ENCODE peak calls at places on chromosomes 16 and 17, in four cellular contexts. One of them, this sample, is unnamed.

GRCh38 chr17:78933025-78933958 is 8.1 kb upstream of the TIMP2 start:
- DNase-seq in fibroblast of pulmonary artery: peak; percentile 97
- DNase-seq in lung: peak; percentile 43
- DNase-seq in tibial artery: peak; percentile 92
- DNase-seq in this sample: peak; percentile 99

GRCh38 chr17:6894206-6894528 is 62.6 kb upstream of the TEKT1 start:
- DNase-seq in fibroblast of pulmonary artery: peak; percentile 40
- DNase-seq in tibial artery: no peak
- DNase-seq in lung: no peak
- DNase-seq in this sample: peak; percentile 30

GRCh38 chr16:85331685-85332084 is 219.4 kb upstream of the CIBAR2 start:
- DNase-seq in tibial artery: no peak
- DNase-seq in fibroblast of pulmonary artery: no peak
- DNase-seq in lung: no peak
- DNase-seq in this sample: no peak

GRCh38 chr17:64115871-64116534 is 13.9 kb downstream of the ERN1 start:
- DNase-seq in tibial artery: no peak
- DNase-seq in lung: no peak
- DNase-seq in fibroblast of pulmonary artery: peak; percentile 93
- DNase-seq in this sample: peak; percentile 92

GRCh38 chr17:77070888-77071279 is 69.9 kb upstream of the SEC14L1 start:
- DNase-seq in fibroblast of pulmonary artery: no peak
- DNase-seq in tibial artery: no peak
- DNase-seq in lung: no peak
- DNase-seq in this sample: no peak

GRCh38 chr16:7835032-7835431 is 502.4 kb downstream of the RBFOX1 start:
- DNase-seq in lung: no peak
- DNase-seq in fibroblast of pulmonary artery: no peak
- DNase-seq in tibial artery: no peak
- DNase-seq in this sample: no peak

GRCh38 chr17:72119963-72120877 is 600 bp upstream of the SOX9 start:
- DNase-seq in tibial artery: peak; percentile 70
- DNase-seq in lung: peak; percentile 48
- DNase-seq in fibroblast of pulmonary artery: peak; percentile 77
- DNase-seq in this sample: peak; percentile 76

GRCh38 chr16:88876942-88877526 is 10.6 kb upstream of the PABPN1L start:
- DNase-seq in lung: no peak
- DNase-seq in tibial artery: no peak
- DNase-seq in fibroblast of pulmonary artery: no peak
- DNase-seq in this sample: no peak

GRCh38 chr17:38339891-38340290 is 3.9 kb downstream of the GPR179 start:
- DNase-seq in fibroblast of pulmonary artery: peak; percentile 10
- DNase-seq in tibial artery: no peak
- DNase-seq in lung: no peak
- DNase-seq in this sample: no peak

GRCh38 chr16:63998-64913 is 8.2 kb downstream of the RHBDF1 start:
- DNase-seq in lung: no peak
- DNase-seq in tibial artery: no peak
- DNase-seq in fibroblast of pulmonary artery: no peak
- DNase-seq in this sample: no peak

GRCh38 chr16:80931985-80932720 is 74.5 kb downstream of the CMC2 start:
- DNase-seq in fibroblast of pulmonary artery: peak; percentile 74
- DNase-seq in tibial artery: peak; percentile 79
- DNase-seq in lung: peak; percentile 42
- DNase-seq in this sample: peak; percentile 61

GRCh38 chr17:55734128-55734781 is 11.6 kb upstream of the TMEM100 start:
- DNase-seq in tibial artery: no peak
- DNase-seq in lung: no peak
- DNase-seq in fibroblast of pulmonary artery: no peak
- DNase-seq in this sample: peak; percentile 59

GRCh38 chr17:349666-350065 is 2.9 kb downstream of the RPH3AL start:
- DNase-seq in fibroblast of pulmonary artery: no peak
- DNase-seq in tibial artery: no peak
- DNase-seq in lung: no peak
- DNase-seq in this sample: no peak

GRCh38 chr16:668519-669171 is 713 bp downstream of the RHOT2 start:
- DNase-seq in lung: no peak
- DNase-seq in tibial artery: no peak
- DNase-seq in fibroblast of pulmonary artery: no peak
- DNase-seq in this sample: no peak

GRCh38 chr17:65408050-65408449 is 153.4 kb downstream of the AXIN2 start:
- DNase-seq in lung: no peak
- DNase-seq in tibial artery: no peak
- DNase-seq in fibroblast of pulmonary artery: no peak
- DNase-seq in this sample: no peak

GRCh38 chr17:9900744-9901143 is 4.3 kb downstream of the RCVRN start:
- DNase-seq in fibroblast of pulmonary artery: peak; percentile 33
- DNase-seq in tibial artery: no peak
- DNase-seq in lung: no peak
- DNase-seq in this sample: peak; percentile 81

GRCh38 chr17:32486091-32486700 is 597 bp upstream of the CDK5R1 start:
- DNase-seq in tibial artery: no peak
- DNase-seq in fibroblast of pulmonary artery: peak; percentile 64
- DNase-seq in lung: peak; percentile 43
- DNase-seq in this sample: peak; percentile 61

GRCh38 chr17:62163847-62164246 is 98.8 kb upstream of the MED13 start:
- DNase-seq in lung: no peak
- DNase-seq in tibial artery: no peak
- DNase-seq in fibroblast of pulmonary artery: no peak
- DNase-seq in this sample: no peak

GRCh38 chr17:7325031-7325528 is 4.1 kb downstream of the NEURL4 start:
- DNase-seq in tibial artery: no peak
- DNase-seq in fibroblast of pulmonary artery: no peak
- DNase-seq in lung: no peak
- DNase-seq in this sample: no peak

GRCh38 chr17:15498107-15498506 is 30.7 kb upstream of the CDRT4 start:
- DNase-seq in lung: no peak
- DNase-seq in fibroblast of pulmonary artery: no peak
- DNase-seq in tibial artery: no peak
- DNase-seq in this sample: peak; percentile 34

GRCh38 chr16:87322833-87323726 is 5.9 kb upstream of the C16orf95 start:
- DNase-seq in fibroblast of pulmonary artery: no peak
- DNase-seq in tibial artery: no peak
- DNase-seq in lung: no peak
- DNase-seq in this sample: no peak

GRCh38 chr16:70788668-70789161 is 12.2 kb downstream of the VAC14 start:
- DNase-seq in tibial artery: no peak
- DNase-seq in lung: no peak
- DNase-seq in fibroblast of pulmonary artery: peak; percentile 24
- DNase-seq in this sample: peak; percentile 68

GRCh38 chr17:81418710-81419332 is 23.6 kb downstream of the BAHCC1 start:
- DNase-seq in lung: no peak
- DNase-seq in tibial artery: no peak
- DNase-seq in fibroblast of pulmonary artery: no peak
- DNase-seq in this sample: peak; percentile 67
- H3K4me3 ChIP-seq in lung: no peak overlapping the region
- H3K4me3 ChIP-seq in tibial artery: peak overlapping the region; percentile 49
- H3K4me3 ChIP-seq in fibroblast of pulmonary artery: no peak overlapping the region
- H3K4me3 ChIP-seq in this sample: no peak overlapping the region

GRCh38 chr16:67150058-67150832 is 553 bp downstream of the B3GNT9 start:
- DNase-seq in tibial artery: no peak
- DNase-seq in fibroblast of pulmonary artery: peak; percentile 76
- DNase-seq in lung: no peak
- DNase-seq in this sample: peak; percentile 80
- TF ChIP-seq CTCF in tibial artery: no peak
- TF ChIP-seq CTCF in fibroblast of pulmonary artery: no peak
- TF ChIP-seq CTCF in lung: no peak
- TF ChIP-seq CTCF in this sample: no peak

DNA sequence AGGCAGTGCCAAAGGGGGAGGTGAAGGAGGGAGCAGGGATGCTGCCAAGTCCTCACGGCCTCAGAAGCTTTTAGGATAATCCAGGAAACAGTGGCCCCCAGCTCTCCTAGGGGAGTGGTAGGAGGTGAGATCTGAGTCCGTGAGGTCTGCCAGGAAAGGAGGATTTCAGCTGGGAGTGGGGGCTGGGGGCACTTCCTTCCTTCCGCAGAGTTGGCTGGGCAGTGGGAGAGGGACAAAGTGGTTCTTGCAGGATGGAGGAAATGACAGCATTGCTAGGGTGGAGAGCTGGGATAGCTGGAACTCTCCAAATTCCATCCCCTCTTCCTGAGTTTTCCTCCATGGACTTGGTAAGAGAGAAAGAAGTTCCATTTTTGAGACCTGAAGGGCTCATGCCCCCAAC is 4.8 kb upstream of the SP6 start:
- DNase-seq in tibial artery: no peak
- DNase-seq in lung: no peak
- DNase-seq in fibroblast of pulmonary artery: peak; percentile 41
- DNase-seq in this sample: no peak
- H3K4me3 ChIP-seq in tibial artery: no peak overlapping the region
- H3K4me3 ChIP-seq in lung: no peak overlapping the region
- H3K4me3 ChIP-seq in fibroblast of pulmonary artery: no peak overlapping the region
- H3K4me3 ChIP-seq in this sample: no peak overlapping the region

GRCh38 chr17:75407655-75408352 is 2.3 kb upstream of the GRB2 start:
- DNase-seq in tibial artery: no peak
- DNase-seq in lung: no peak
- DNase-seq in fibroblast of pulmonary artery: no peak
- DNase-seq in this sample: no peak
- TF ChIP-seq CTCF in tibial artery: no peak
- TF ChIP-seq CTCF in lung: no peak
- TF ChIP-seq CTCF in fibroblast of pulmonary artery: no peak
- TF ChIP-seq CTCF in this sample: no peak

GRCh38 chr16:10878328-10878643 is 1.3 kb downstream of the CIITA start:
- DNase-seq in tibial artery: no peak
- DNase-seq in lung: no peak
- DNase-seq in fibroblast of pulmonary artery: no peak
- DNase-seq in this sample: no peak

GRCh38 chr16:10880609-10881452 is 3.8 kb downstream of the CIITA start:
- DNase-seq in lung: no peak
- DNase-seq in tibial artery: peak; percentile 21
- DNase-seq in fibroblast of pulmonary artery: no peak
- DNase-seq in this sample: no peak

GRCh38 chr16:10881479-10882030 is 4.6 kb downstream of the CIITA start:
- DNase-seq in lung: no peak
- DNase-seq in tibial artery: no peak
- DNase-seq in fibroblast of pulmonary artery: no peak
- DNase-seq in this sample: no peak

GRCh38 chr16:10878644-10879498 is 1.9 kb downstream of the CIITA start:
- DNase-seq in lung: peak; percentile 78
- DNase-seq in tibial artery: peak; percentile 76
- DNase-seq in fibroblast of pulmonary artery: peak; percentile 12
- DNase-seq in this sample: no peak

GRCh38 chr16:10879681-10880589 is 2.9 kb downstream of the CIITA start:
- DNase-seq in tibial artery: peak; percentile 53
- DNase-seq in fibroblast of pulmonary artery: no peak
- DNase-seq in lung: no peak
- DNase-seq in this sample: no peak
- H3K4me3 ChIP-seq in tibial artery: peak overlapping the region; percentile 51
- H3K4me3 ChIP-seq in fibroblast of pulmonary artery: no peak overlapping the region
- H3K4me3 ChIP-seq in lung: peak overlapping the region; percentile 57
- H3K4me3 ChIP-seq in this sample: no peak overlapping the region

GRCh38 chr17:18000044-18000443 is 27.4 kb downstream of the DRC3 start:
- DNase-seq in tibial artery: no peak
- DNase-seq in fibroblast of pulmonary artery: no peak
- DNase-seq in lung: no peak
- DNase-seq in this sample: no peak
- TF ChIP-seq CTCF in tibial artery: no peak
- TF ChIP-seq CTCF in fibroblast of pulmonary artery: no peak
- TF ChIP-seq CTCF in lung: no peak
- TF ChIP-seq CTCF in this sample: no peak

DNA sequence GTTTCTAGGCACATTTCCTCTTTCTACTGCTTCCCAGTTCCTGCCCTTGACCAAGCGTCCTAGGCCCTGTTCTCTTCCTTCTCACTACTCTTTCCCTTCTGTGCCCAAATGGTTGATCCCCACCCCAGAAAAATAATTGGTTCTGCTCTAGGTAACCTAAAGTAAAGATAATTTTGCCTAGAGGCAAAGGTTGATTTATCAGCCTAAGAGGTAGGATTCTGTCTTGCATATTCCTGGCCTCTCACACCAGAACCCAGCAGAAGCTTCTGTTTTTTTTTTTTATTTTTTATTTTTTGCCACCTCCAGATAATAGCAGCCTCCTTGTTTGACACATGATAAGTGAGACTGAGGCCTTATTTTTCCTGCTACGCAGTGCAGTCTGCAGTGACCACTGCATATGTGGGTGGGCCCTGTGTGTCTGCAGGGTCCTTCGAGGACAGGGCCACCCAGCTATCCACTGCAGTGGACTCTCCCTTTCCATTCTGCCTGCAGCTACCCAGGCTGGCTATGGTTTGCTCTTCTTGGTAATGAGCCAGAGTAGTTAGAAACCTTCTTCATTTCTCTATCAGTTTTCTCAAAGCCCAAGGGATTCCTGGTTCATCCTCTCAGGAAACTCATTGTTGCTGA is 711 bp downstream of the PIPOX start:
- DNase-seq in fibroblast of pulmonary artery: no peak
- DNase-seq in lung: no peak
- DNase-seq in tibial artery: no peak
- DNase-seq in this sample: no peak
- H3K4me3 ChIP-seq in fibroblast of pulmonary artery: no peak overlapping the region
- H3K4me3 ChIP-seq in lung: no peak overlapping the region
- H3K4me3 ChIP-seq in tibial artery: no peak overlapping the region
- H3K4me3 ChIP-seq in this sample: no peak overlapping the region